ENCODE peak calls at places on chromosomes 12 and 14, in four cellular contexts. One of them, this sample, is unnamed.

GRCh38 chr12:57242329-57242690 is 8.7 kb downstream of the STAC3 start:
- DNase-seq in K562: no peak
- DNase-seq in GM12878: no peak
- DNase-seq in HL-60: no peak
- DNase-seq in this sample: no peak

GRCh38 chr14:74988131-74988530 is 14.6 kb upstream of the EIF2B2 start:
- DNase-seq in K562: no peak
- DNase-seq in GM12878: no peak
- DNase-seq in HL-60: no peak
- DNase-seq in this sample: no peak

GRCh38 chr12:24695657-24696329 is 253.1 kb downstream of the BCAT1 start:
- DNase-seq in K562: peak
- DNase-seq in GM12878: no peak
- DNase-seq in HL-60: no peak
- DNase-seq in this sample: no peak

GRCh38 chr14:91349481-91350074 is 68.0 kb downstream of the CCDC88C start:
- DNase-seq in K562: no peak
- DNase-seq in GM12878: peak
- DNase-seq in HL-60: no peak
- DNase-seq in this sample: no peak

GRCh38 chr12:86663691-86664090 is 407.5 kb upstream of the MGAT4C start:
- DNase-seq in K562: no peak
- DNase-seq in GM12878: no peak
- DNase-seq in HL-60: no peak
- DNase-seq in this sample: no peak

GRCh38 chr14:33790996-33791395 is 159.9 kb downstream of the EGLN3 start:
- DNase-seq in K562: no peak
- DNase-seq in GM12878: peak
- DNase-seq in HL-60: no peak
- DNase-seq in this sample: no peak

GRCh38 chr14:93044601-93045000 is 71.1 kb downstream of the ITPK1 start:
- DNase-seq in K562: peak
- DNase-seq in GM12878: no peak
- DNase-seq in HL-60: peak
- DNase-seq in this sample: no peak

GRCh38 chr14:63901434-63902085 is 48.8 kb downstream of the SYNE2 start:
- DNase-seq in K562: no peak
- DNase-seq in GM12878: no peak
- DNase-seq in HL-60: peak
- DNase-seq in this sample: no peak

GRCh38 chr14:106694638-106695393 is 1168.4 kb downstream of the TMEM121 start:
- DNase-seq in K562: no peak
- DNase-seq in GM12878: no peak
- DNase-seq in HL-60: peak
- DNase-seq in this sample: peak

GRCh38 chr12:25816637-25817036 is 141.8 kb upstream of the RASSF8 start:
- DNase-seq in K562: no peak
- DNase-seq in GM12878: no peak
- DNase-seq in HL-60: no peak
- DNase-seq in this sample: no peak

GRCh38 chr14:96949594-96949993 is 152.4 kb downstream of the VRK1 start:
- DNase-seq in K562: no peak
- DNase-seq in GM12878: no peak
- DNase-seq in HL-60: no peak
- DNase-seq in this sample: no peak

GRCh38 chr14:51507556-51508511 is 143.9 kb upstream of the FRMD6 start:
- DNase-seq in K562: no peak
- DNase-seq in GM12878: no peak
- DNase-seq in HL-60: no peak
- DNase-seq in this sample: no peak

GRCh38 chr12:84842406-84843013 is 70.1 kb downstream of the SLC6A15 start:
- DNase-seq in K562: peak
- DNase-seq in GM12878: no peak
- DNase-seq in HL-60: no peak
- DNase-seq in this sample: no peak

GRCh38 chr12:121124402-121125109 is 8.1 kb upstream of the P2RX7 start:
- DNase-seq in K562: no peak
- DNase-seq in GM12878: no peak
- DNase-seq in HL-60: no peak
- DNase-seq in this sample: no peak

DNA sequence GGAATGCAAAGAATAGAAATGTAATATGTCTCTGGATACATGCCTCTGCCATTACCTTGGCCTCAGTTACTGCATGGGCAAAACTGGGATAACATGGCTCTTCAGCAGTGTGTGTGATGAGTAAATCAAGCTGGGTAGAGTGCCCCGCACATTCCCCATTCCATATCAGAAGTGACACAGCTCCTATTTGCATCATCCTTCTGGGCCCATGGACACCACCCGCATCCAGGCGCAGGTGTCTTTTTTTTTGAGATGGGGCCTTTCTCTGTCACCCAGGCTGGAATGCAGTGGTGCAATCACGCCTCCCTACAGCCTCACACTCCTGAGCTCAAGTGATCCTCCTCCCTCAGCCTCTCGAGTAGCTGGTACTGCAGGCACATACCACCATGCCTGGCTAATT is 31.6 kb downstream of the KRT76 start:
- DNase-seq in K562: no peak
- DNase-seq in GM12878: no peak
- DNase-seq in HL-60: no peak
- DNase-seq in this sample: no peak
- TF ChIP-seq SPI1 in K562: no peak
- TF ChIP-seq SPI1 in GM12878: no peak
- TF ChIP-seq SPI1 in HL-60: no peak
- TF ChIP-seq SPI1 in this sample: no peak

DNA sequence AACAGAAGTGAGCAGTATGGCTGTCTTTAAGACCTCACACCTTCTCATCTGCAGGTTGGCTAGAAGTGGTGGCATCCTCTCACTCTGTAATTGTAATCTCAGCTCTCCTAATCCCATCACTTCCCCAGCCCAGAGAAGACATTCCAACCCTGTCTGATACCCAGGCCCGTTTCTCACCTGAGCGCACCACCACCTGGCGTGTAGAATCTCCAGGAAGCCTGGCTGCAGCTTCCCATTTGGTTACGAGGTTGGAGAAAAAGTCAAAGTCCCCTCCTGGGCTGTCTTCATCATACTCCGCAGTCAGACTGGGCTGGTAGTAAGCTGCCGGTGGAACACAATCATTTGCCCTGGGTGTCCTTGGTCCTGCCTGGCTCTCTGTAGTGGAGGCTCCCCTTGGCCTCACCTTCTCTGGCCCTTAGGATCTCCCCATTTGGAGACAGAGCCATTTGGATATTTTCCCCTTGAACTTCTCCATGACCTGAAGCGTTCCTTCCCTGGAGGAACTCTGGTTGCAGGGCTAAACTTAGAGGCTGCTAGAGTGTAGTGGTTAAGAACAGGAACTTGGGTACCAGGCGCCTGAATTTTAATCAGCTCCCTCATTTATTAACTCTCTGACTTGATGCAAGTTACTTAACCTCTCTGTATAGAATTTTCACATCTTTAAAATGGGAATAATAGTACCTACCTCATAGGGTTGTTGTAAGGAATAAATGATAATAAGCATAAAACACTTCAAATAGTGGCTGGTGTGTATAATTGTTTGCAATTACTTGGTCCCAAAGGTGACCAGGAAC is 1.8 kb downstream of the SDR39U1 start:
- DNase-seq in K562: no peak
- DNase-seq in GM12878: no peak
- DNase-seq in HL-60: no peak
- DNase-seq in this sample: no peak
- TF ChIP-seq POLR2AphosphoS5 in K562: no peak
- TF ChIP-seq POLR2AphosphoS5 in GM12878: no peak
- TF ChIP-seq POLR2AphosphoS5 in HL-60: no peak
- TF ChIP-seq POLR2AphosphoS5 in this sample: peak

GRCh38 chr14:105099778-105100177 is 34.5 kb upstream of the GPR132 start:
- DNase-seq in K562: no peak
- DNase-seq in GM12878: no peak
- DNase-seq in HL-60: no peak
- DNase-seq in this sample: no peak
- TF ChIP-seq SPI1 in K562: no peak
- TF ChIP-seq SPI1 in GM12878: no peak
- TF ChIP-seq SPI1 in HL-60: peak
- TF ChIP-seq SPI1 in this sample: peak

GRCh38 chr12:4228122-4228580 is 45.4 kb upstream of the CCND2 start:
- DNase-seq in K562: peak
- DNase-seq in GM12878: no peak
- DNase-seq in HL-60: no peak
- DNase-seq in this sample: no peak
- TF ChIP-seq POLR2AphosphoS5 in K562: no peak
- TF ChIP-seq POLR2AphosphoS5 in GM12878: no peak
- TF ChIP-seq POLR2AphosphoS5 in HL-60: no peak
- TF ChIP-seq POLR2AphosphoS5 in this sample: no peak

GRCh38 chr12:95217377-95218163 is at the start of the genes FGD6 and VEZT:
- DNase-seq in K562: peak
- DNase-seq in GM12878: peak
- DNase-seq in HL-60: peak
- DNase-seq in this sample: peak

GRCh38 chr12:95220190-95220589 is 2.6 kb downstream of the VEZT start:
- DNase-seq in K562: no peak
- DNase-seq in GM12878: no peak
- DNase-seq in HL-60: no peak
- DNase-seq in this sample: no peak

GRCh38 chr12:95216704-95217376 is 427 bp downstream of the FGD6 start:
- DNase-seq in K562: no peak
- DNase-seq in GM12878: no peak
- DNase-seq in HL-60: no peak
- DNase-seq in this sample: no peak

GRCh38 chr12:95218852-95219171 is 1.2 kb downstream of the VEZT start:
- DNase-seq in K562: peak
- DNase-seq in GM12878: no peak
- DNase-seq in HL-60: no peak
- DNase-seq in this sample: no peak

DNA sequence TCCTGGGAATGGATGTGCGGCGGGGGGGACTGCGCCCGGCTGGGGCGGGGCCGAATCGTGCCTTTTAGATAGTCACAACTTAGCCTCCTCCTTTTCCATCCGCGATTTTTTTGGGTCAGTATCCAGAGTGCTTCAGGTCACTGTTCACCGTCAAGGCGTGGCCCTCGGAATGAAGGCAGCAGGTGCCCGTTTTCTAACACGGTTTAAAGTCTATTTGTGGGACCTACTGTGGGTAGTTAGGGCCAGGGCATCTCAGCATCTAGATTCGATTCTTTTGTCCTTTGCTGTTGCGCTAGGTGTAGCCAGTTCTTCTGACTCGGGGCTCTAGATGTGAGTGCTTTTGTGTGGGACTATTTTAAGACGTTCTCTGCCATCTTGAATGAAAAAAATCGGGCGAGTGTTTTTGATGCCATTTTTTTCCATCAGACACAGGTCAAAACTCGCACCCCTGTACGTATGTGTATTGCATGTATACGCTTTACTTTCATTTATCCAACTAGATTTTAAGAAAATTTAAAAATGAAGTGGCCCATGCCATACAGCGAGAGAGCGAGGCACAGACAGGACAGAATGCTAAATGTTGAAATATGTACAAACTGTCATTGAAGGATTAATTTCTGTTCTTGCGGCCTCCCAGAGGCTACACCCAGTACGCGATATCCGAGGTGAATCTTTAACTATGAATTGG is 701 bp downstream of the VEZT start:
- DNase-seq in K562: peak
- DNase-seq in GM12878: peak
- DNase-seq in HL-60: no peak
- DNase-seq in this sample: no peak
- TF ChIP-seq SPI1 in K562: no peak
- TF ChIP-seq SPI1 in GM12878: no peak
- TF ChIP-seq SPI1 in HL-60: no peak
- TF ChIP-seq SPI1 in this sample: no peak

DNA sequence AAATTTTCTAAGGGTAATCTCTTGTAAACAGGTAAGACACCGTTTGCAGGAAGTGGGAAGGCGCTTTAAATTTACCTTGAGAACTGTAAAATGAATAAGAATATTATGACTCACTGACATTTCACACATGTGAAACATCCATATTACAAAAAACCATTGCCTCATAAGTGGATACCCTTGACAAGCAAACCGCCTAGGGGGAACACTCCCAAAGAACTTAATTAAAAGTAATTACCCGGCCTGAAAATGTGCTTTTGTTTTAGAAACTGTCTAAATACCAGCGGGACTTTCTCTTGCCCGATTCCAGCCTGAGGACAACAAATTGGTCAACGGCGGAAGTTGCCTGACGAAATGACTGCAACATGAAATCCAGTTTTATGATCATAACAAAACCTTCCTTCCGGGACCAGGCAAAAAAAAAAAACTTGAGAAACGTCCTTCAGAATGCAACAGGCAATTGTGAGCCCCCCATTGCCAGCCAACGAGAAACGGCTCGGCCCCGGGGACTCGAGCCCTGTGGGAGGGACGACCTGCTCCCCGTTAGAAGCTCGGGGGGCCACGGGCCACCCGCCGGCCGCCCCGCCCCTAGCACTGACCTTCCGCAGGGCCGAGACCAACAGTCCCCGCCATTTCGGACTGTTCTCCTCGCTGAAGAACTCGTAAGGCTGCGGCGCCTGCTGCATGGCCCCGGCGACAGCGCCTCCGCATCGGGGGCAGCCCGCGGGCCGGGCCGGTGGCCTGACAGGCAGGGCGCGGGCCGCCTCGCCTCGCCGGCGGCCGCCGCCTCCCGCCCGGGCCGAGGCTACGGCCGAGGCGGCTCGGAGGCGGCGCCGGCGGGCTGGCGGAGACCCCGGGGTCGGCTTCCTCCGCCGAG is 540 bp downstream of the SOS2 start:
- DNase-seq in K562: peak
- DNase-seq in GM12878: peak
- DNase-seq in HL-60: peak
- DNase-seq in this sample: peak
- TF ChIP-seq POLR2AphosphoS5 in K562: peak
- TF ChIP-seq POLR2AphosphoS5 in GM12878: no peak
- TF ChIP-seq POLR2AphosphoS5 in HL-60: no peak
- TF ChIP-seq POLR2AphosphoS5 in this sample: no peak

This sample was measured in GM12891.